ENCODE peak calls at places on chromosomes 5 and 9, in four cellular contexts. W is kidney glomerular epithelial cell, T is stromal cell of bone marrow, M is ACHN. O is an unnamed sample.

GRCh38 chr5:60332244-60333018 is 367.5 kb downstream of the DEPDC1B start:
- DNase-seq in M (no peak), W (peak; percentile 23), T (peak; percentile 53), O (no peak)

GRCh38 chr9:115636596-115636995 is 517.0 kb upstream of the PAPPA start:
- DNase-seq in M (no peak), T (no peak), W (no peak), O (no peak)

GRCh38 chr5:125550237-125550636 is 803.8 kb upstream of the ZNF608 start:
- DNase-seq in M (no peak), T (peak; percentile 66), W (no peak), O (no peak)

GRCh38 chr5:102341918-102342317 is 45.8 kb upstream of the SLCO4C1 start:
- DNase-seq in W (no peak), M (no peak), T (no peak), O (no peak)

GRCh38 chr5:143594913-143595818 is 191.7 kb upstream of the NR3C1 start:
- DNase-seq in W (no peak), T (no peak), M (no peak), O (no peak)

GRCh38 chr5:87949665-87950640 is 318.7 kb downstream of the TMEM161B start:
- DNase-seq in W (no peak), M (no peak), T (no peak), O (no peak)

GRCh38 chr5:115835481-115835880 is 5.9 kb downstream of the ATG12 start:
- DNase-seq in M (no peak), T (no peak), W (no peak), O (no peak)

GRCh38 chr9:4084440-4084818 is 215.4 kb downstream of the GLIS3 start:
- DNase-seq in M (no peak), T (no peak), W (no peak), O (no peak)

GRCh38 chr5:61653802-61654580 is 321.9 kb downstream of the ZSWIM6 start:
- DNase-seq in T (no peak), M (no peak), W (no peak), O (no peak)

GRCh38 chr5:135990518-135991240 is 35.9 kb upstream of the LECT2 start:
- DNase-seq in M (no peak), W (no peak), T (no peak), O (no peak)

GRCh38 chr9:36876056-36876455 is 158.0 kb downstream of the PAX5 start:
- DNase-seq in T (no peak), M (no peak), W (no peak), O (no peak)

GRCh38 chr9:134488901-134489280 is 152.7 kb upstream of the COL5A1 start:
- DNase-seq in T (no peak), M (no peak), W (no peak), O (no peak)

GRCh38 chr9:71721786-71722295 is 46.5 kb downstream of the CEMIP2 start:
- DNase-seq in M (no peak), W (no peak), T (no peak), O (no peak)

GRCh38 chr5:115962565-115963402 is 509 bp downstream of the LVRN start:
- DNase-seq in M (no peak), W (no peak), T (no peak), O (no peak)

GRCh38 chr5:91946870-91947269 is 563.8 kb upstream of the ARRDC3 start:
- DNase-seq in T (no peak), M (no peak), W (no peak), O (no peak)

GRCh38 chr9:118455781-118456180 is 751.6 kb downstream of the TLR4 start:
- DNase-seq in W (no peak), M (peak; percentile 24), T (no peak), O (no peak)

GRCh38 chr5:55603947-55604346 is 69.2 kb upstream of the PLPP1 start:
- DNase-seq in T (peak; percentile 40), M (no peak), W (no peak), O (no peak)

GRCh38 chr9:25678846-25679360 is 659 bp upstream of the TUSC1 start:
- DNase-seq in W (no peak), M (no peak), T (no peak), O (no peak)

GRCh38 chr5:146832985-146833732 is 45.4 kb downstream of the PPP2R2B start:
- DNase-seq in T (no peak), W (no peak), M (no peak), O (no peak)

GRCh38 chr5:132471006-132471907 is 19.3 kb downstream of the IRF1 start:
- DNase-seq in T (no peak), W (no peak), M (peak; percentile 36), O (no peak)

GRCh38 chr5:32598270-32598937 is 13.0 kb downstream of the SUB1 start:
- DNase-seq in M (no peak), W (no peak), T (no peak), O (no peak)

GRCh38 chr9:33081128-33081851 is 4.8 kb upstream of the SMU1 start:
- DNase-seq in W (peak; percentile 92), T (peak; percentile 89), M (peak; percentile 79), O (peak; percentile 79)

GRCh38 chr5:54701179-54701578 is 183.6 kb downstream of the SNX18 start:
- DNase-seq in T (peak; percentile 56), W (peak; percentile 98), M (peak; percentile 53), O (peak; percentile 87)

GRCh38 chr5:125408582-125409069 is 662.2 kb upstream of the ZNF608 start:
- DNase-seq in M (peak; percentile 88), T (peak; percentile 88), W (peak; percentile 98), O (peak; percentile 50)

O was measured in AG09319.